ENCODE peak calls at places on chromosomes 16 and 17, in seven cellular contexts. S is AG09319, D is left ventricle myocardium superior, L is NCI-H2081, P is endothelial cell, N is A172, J is esophagus squamous epithelium. I is an unnamed sample.

GRCh38 chr16:26606381-26607150 is 460.2 kb upstream of the C16orf82 start:
- DNase-seq in L (no peak), S (no peak), N (no peak), P (no peak), D (no peak), J (no peak), I (no peak)

GRCh38 chr16:50866806-50867205 is 124.9 kb downstream of the CYLD start:
- DNase-seq in L (no peak), J (no peak), P (no peak), N (no peak), S (no peak), D (no peak), I (no peak)

GRCh38 chr17:9044796-9045470 is 23.6 kb downstream of the NTN1 start:
- DNase-seq in J (no peak), D (no peak), S (no peak), N (peak), L (no peak), P (no peak), I (no peak)

GRCh38 chr17:57806083-57806830 is 43.6 kb downstream of the MRPS23 start:
- DNase-seq in P (no peak), N (no peak), J (no peak), D (no peak), L (peak), S (no peak), I (no peak)

GRCh38 chr17:16430650-16431049 is 15.3 kb downstream of the TRPV2 start:
- DNase-seq in N (no peak), S (no peak), P (no peak), J (no peak), D (peak), L (no peak), I (no peak)

GRCh38 chr17:8488931-8489330 is 53.2 kb downstream of the NDEL1 start:
- DNase-seq in J (no peak), S (peak), L (no peak), D (peak), P (no peak), N (peak), I (no peak)

GRCh38 chr17:81942167-81942553 is 4.9 kb downstream of the MYADML2 start:
- DNase-seq in J (no peak), N (no peak), L (no peak), P (no peak), S (no peak), D (no peak), I (no peak)

GRCh38 chr17:28372203-28372944 is 880 bp downstream of the SARM1 start:
- DNase-seq in N (no peak), J (no peak), D (peak), S (no peak), P (no peak), L (peak), I (no peak)

GRCh38 chr17:57662644-57663308 is 82.3 kb downstream of the CCDC182 start:
- DNase-seq in J (peak), D (peak), L (peak), N (peak), S (peak), P (peak), I (no peak)

GRCh38 chr17:39601010-39601597 is 6.6 kb downstream of the NEUROD2 start:
- DNase-seq in L (no peak), P (no peak), J (no peak), D (no peak), N (no peak), S (no peak), I (no peak)

GRCh38 chr16:2855536-2855935 is 2.4 kb downstream of the PRSS22 start:
- DNase-seq in S (no peak), P (no peak), L (no peak), J (no peak), D (no peak), N (no peak), I (no peak)

GRCh38 chr16:66154801-66155200 is 211.7 kb upstream of the CDH5 start:
- DNase-seq in N (no peak), L (no peak), P (no peak), D (no peak), J (no peak), S (no peak), I (no peak)

GRCh38 chr17:81553616-81554181 is 1.5 kb upstream of the FAAP100 start:
- DNase-seq in S (no peak), L (peak), P (no peak), N (peak), D (peak), J (no peak), I (no peak)

GRCh38 chr17:73588291-73589095 is 55.8 kb downstream of the SDK2 start:
- DNase-seq in P (no peak), L (peak), D (no peak), J (no peak), N (no peak), S (no peak), I (no peak)